ENCODE peak calls at places on chromosomes 3 and 15, in seven cellular contexts. N is lower leg skin, Q is GM06990, T is GM23338, O is IMR-90, X is thoracic aorta, U is astrocyte of the spinal cord. B is an unnamed sample.

GRCh38 chr3:48989126-48989795 is 780 bp upstream of the P4HTM start:
- DNase-seq in O (peak; percentile 4), N (no peak), U (no peak), T (no peak), X (no peak), Q (no peak), B (no peak)

GRCh38 chr3:183941216-183941615 is 56.5 kb upstream of the PARL start:
- DNase-seq in Q (no peak), T (no peak), X (no peak), U (no peak), O (no peak), N (no peak), B (no peak)

GRCh38 chr3:59424268-59425010 is 374.6 kb upstream of the CFAP20DC start:
- DNase-seq in T (no peak), N (no peak), Q (no peak), O (peak; percentile 93), U (peak; percentile 85), X (no peak), B (peak; percentile 93)

GRCh38 chr3:40718681-40719080 is 193.9 kb downstream of the ZNF621 start:
- DNase-seq in N (no peak), O (no peak), X (no peak), Q (peak; percentile 35), T (no peak), U (no peak), B (no peak)

GRCh38 chr3:46405301-46406079 is 1.4 kb downstream of the CCR5AS start:
- DNase-seq in O (peak; percentile 12), T (no peak), X (no peak), Q (no peak), U (no peak), N (no peak), B (no peak)

GRCh38 chr3:107861904-107862303 is 228.9 kb downstream of the CD47 start:
- DNase-seq in T (no peak), Q (peak; percentile 39), N (no peak), O (no peak), U (no peak), X (no peak), B (no peak)

GRCh38 chr3:195385526-195385925 is 57.3 kb downstream of the ACAP2 start:
- DNase-seq in T (peak; percentile 84), X (no peak), U (peak; percentile 22), O (peak; percentile 23), N (no peak), Q (no peak), B (peak; percentile 46)

GRCh38 chr3:129412542-129413198 is 15.8 kb downstream of the EFCAB12 start:
- DNase-seq in N (peak; percentile 37), Q (no peak), O (peak; percentile 88), U (peak; percentile 54), X (no peak), T (no peak), B (no peak)

GRCh38 chr3:123042413-123042812 is 14.8 kb upstream of the SEMA5B start:
- DNase-seq in Q (no peak), N (no peak), X (no peak), O (no peak), T (no peak), U (no peak), B (no peak)

GRCh38 chr15:51172190-51172589 is 77.5 kb upstream of the TNFAIP8L3 start:
- DNase-seq in N (no peak), Q (no peak), X (no peak), O (peak; percentile 24), T (no peak), U (no peak), B (peak; percentile 59)

GRCh38 chr3:60636846-60637245 is 614.4 kb downstream of the FHIT start:
- DNase-seq in U (peak; percentile 14), T (peak; percentile 44), X (no peak), Q (no peak), N (no peak), O (peak; percentile 20), B (peak; percentile 26)

GRCh38 chr3:194880940-194881925 is 195.6 kb downstream of the FAM43A start:
- DNase-seq in X (no peak), T (no peak), N (no peak), O (no peak), U (no peak), Q (no peak), B (no peak)

GRCh38 chr3:107690522-107691138 is 167.9 kb downstream of the BBX start:
- DNase-seq in Q (no peak), O (peak; percentile 73), U (peak; percentile 76), T (peak; percentile 87), N (no peak), X (no peak), B (peak; percentile 71)

GRCh38 chr15:92599394-92599970 is 56.1 kb downstream of the FAM174B start:
- DNase-seq in Q (no peak), O (peak; percentile 21), X (no peak), T (no peak), N (no peak), U (peak; percentile 79), B (peak; percentile 47)

GRCh38 chr3:168168743-168169142 is 73.0 kb upstream of the GOLIM4 start:
- DNase-seq in O (no peak), N (no peak), X (no peak), Q (no peak), U (no peak), T (no peak), B (no peak)

GRCh38 chr15:32859996-32860395 is 142.2 kb downstream of the GREM1 start:
- DNase-seq in X (no peak), O (no peak), Q (no peak), T (no peak), N (no peak), U (no peak), B (no peak)

GRCh38 chr15:48175126-48175525 is 3.0 kb downstream of the MYEF2 start:
- DNase-seq in O (no peak), Q (no peak), U (no peak), X (no peak), N (no peak), T (no peak), B (no peak)

GRCh38 chr3:119643528-119643927 is 16.9 kb downstream of the POPDC2 start:
- DNase-seq in Q (no peak), X (no peak), T (no peak), O (peak; percentile 87), N (no peak), U (peak; percentile 67), B (peak; percentile 76)
- H3K4me3 ChIP-seq in Q (no peak overlapping the region), X (no peak overlapping the region), T (no peak overlapping the region), O (no peak overlapping the region), N (no peak overlapping the region), U (no peak overlapping the region), B (no peak overlapping the region)

GRCh38 chr3:15523660-15524417 is 2.3 kb upstream of the COLQ start:
- DNase-seq in O (peak; percentile 26), T (peak; percentile 26), X (no peak), U (no peak), Q (no peak), N (peak; percentile 23), B (no peak)

GRCh38 chr3:15520185-15520584 is 1.3 kb downstream of the COLQ start:
- DNase-seq in T (no peak), X (no peak), Q (no peak), O (no peak), N (no peak), U (no peak), B (no peak)

GRCh38 chr3:15519096-15519495 is 2.4 kb downstream of the COLQ start:
- DNase-seq in Q (no peak), T (no peak), U (no peak), N (no peak), X (no peak), O (no peak), B (no peak)

GRCh38 chr3:15521573-15521965 is at the start of gene COLQ:
- DNase-seq in X (no peak), N (peak; percentile 72), U (no peak), T (peak; percentile 44), Q (no peak), O (no peak), B (no peak)

DNA sequence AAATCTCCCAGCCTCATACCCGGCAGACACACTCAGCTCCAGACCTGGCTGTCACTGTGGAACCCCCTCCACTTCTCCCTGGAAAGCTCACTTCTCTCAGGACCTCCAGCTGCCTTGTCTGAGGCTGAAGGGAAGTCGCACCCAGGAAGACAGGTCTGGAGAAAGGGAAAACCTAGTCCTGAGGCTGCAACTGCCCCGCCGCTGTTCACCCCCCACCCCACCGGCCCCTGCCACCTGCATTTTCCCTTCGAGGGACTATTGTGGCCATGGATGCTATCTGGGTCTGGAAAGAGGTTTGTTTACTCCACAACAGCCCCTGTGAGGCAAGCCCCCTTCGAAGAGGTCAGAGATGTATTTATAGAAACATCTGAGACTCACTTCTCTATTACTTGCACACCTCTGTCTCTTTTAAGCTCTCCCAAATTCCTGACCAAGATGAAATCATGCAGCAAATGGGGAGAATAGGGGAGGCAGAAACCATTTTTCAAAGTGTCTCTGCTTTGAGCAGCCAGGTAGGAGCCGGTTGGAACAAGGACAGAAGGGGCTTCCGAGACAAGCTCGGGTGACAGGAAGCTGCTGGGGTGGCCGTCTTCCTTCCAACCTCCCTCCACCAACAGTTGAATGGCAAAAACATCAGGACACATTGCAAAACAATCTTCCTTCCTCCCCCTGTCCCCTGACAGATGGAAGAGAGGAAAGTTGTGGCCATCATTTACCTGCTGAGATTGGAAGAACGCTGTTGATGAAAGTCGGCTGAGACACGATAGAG is 518 bp downstream of the COLQ start:
- DNase-seq in X (no peak), O (no peak), T (no peak), Q (no peak), N (peak; percentile 56), U (no peak), B (no peak)
- H3K4me3 ChIP-seq in X (peak overlapping the region; percentile 68), O (no peak overlapping the region), T (peak overlapping the region; percentile 16), Q (no peak overlapping the region), N (no peak overlapping the region), U (no peak overlapping the region), B (no peak overlapping the region)

DNA sequence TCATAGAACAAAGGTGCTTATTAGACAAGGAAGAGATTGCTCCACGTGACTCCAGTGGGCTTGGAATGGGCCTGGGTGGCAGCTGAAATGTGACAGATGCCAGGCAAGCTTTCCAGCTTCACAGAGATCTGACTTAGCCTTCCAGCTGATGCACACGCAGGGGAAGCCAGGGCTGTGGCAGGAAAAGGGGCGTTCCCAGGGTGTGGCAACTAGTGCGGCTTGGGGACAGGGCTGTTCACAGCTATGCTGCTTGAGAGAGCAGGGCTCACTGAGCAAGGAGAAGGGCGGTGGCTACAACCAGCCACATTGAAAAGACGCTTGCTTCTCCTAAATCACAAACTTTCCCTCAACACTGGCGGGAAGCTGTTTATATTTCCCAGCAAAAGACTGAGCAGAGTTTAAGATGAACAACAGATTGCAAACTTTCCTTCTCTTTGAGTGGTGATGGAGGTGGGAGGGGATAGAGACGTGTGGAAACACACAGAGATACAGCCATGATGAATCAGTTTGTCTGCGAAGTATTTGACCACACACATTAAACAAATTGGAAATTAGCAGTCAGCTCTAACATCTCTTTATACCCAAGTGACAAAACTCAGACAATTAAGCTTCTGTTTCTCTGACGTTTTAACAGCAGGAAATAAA is 127.5 kb downstream of the BDH1 start:
- DNase-seq in X (no peak), Q (peak; percentile 15), O (peak; percentile 36), U (peak; percentile 51), N (peak; percentile 92), T (peak; percentile 30), B (peak; percentile 61)
- H3K4me3 ChIP-seq in X (no peak overlapping the region), Q (no peak overlapping the region), O (no peak overlapping the region), U (no peak overlapping the region), N (no peak overlapping the region), T (no peak overlapping the region), B (peak overlapping the region; percentile 21)

DNA sequence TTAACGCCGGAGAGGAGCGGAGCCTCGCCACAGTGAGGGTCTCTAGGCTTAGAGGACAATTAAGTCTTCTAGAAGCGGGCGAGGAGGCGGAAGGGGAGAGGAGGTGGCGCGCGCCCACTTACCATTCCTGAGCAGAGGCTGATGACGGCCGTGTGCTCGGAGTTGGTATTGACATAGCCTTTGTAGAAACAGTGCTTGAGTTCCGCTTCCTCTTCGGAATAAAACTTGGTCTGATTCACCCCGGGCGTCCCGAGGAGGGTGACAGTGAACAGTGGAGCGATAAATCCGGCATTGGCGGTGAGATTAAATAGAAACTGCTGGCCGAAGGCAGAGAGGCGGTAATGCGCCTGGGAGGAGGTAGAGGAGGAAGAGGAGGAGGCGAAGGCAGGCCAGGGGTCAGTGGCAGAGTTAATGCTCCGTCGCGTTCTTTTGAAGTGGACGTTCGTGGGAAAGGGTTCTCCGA is 1.3 kb downstream of the ADAMTS9 start:
- DNase-seq in U (no peak), Q (peak; percentile 9), O (peak; percentile 52), N (no peak), X (no peak), T (peak; percentile 66), B (peak; percentile 58)
- H3K4me3 ChIP-seq in U (peak overlapping the region; percentile 43), Q (no peak overlapping the region), O (peak overlapping the region; percentile 64), N (peak overlapping the region; percentile 41), X (peak overlapping the region; percentile 93), T (peak overlapping the region; percentile 80), B (peak overlapping the region; percentile 83)

B was measured in AG10803.